ENCODE peak calls at places on chromosomes 1 and 21, in seven cellular contexts. N, Q, J, E, T, V and Y are unnamed samples.

GRCh38 chr1:234490789-234491479 is 12.0 kb upstream of the TARBP1 start:
- DNase-seq in Q (no peak), T (peak; percentile 11), V (no peak), E (no peak), N (no peak), J (no peak), Y (no peak)

GRCh38 chr1:203643213-203644045 is 16.8 kb downstream of the ATP2B4 start:
- DNase-seq in V (no peak), J (no peak), E (no peak), T (no peak), N (no peak), Q (no peak), Y (no peak)

GRCh38 chr1:161921990-161922389 is 101.7 kb downstream of the OLFML2B start:
- DNase-seq in J (no peak), N (no peak), T (no peak), Q (no peak), V (no peak), E (no peak), Y (no peak)

GRCh38 chr21:31416465-31416864 is 72.4 kb upstream of the TIAM1 start:
- DNase-seq in T (no peak), V (no peak), E (no peak), Q (no peak), J (no peak), N (no peak), Y (no peak)

GRCh38 chr1:218347316-218347712 is 2.2 kb downstream of the TGFB2 start:
- DNase-seq in T (no peak), V (no peak), E (no peak), J (no peak), Q (no peak), N (no peak), Y (peak; percentile 20)

GRCh38 chr1:185694081-185694480 is 40.1 kb upstream of the HMCN1 start:
- DNase-seq in T (no peak), V (peak; percentile 58), E (no peak), J (no peak), N (peak; percentile 30), Q (no peak), Y (no peak)

GRCh38 chr1:10803971-10804820 is 7.8 kb upstream of the CASZ1 start:
- DNase-seq in J (no peak), Q (peak; percentile 48), V (no peak), T (no peak), N (peak; percentile 90), E (no peak), Y (no peak)

GRCh38 chr1:96790599-96790998 is 69.0 kb downstream of the PTBP2 start:
- DNase-seq in V (no peak), N (no peak), T (no peak), E (no peak), J (no peak), Q (no peak), Y (no peak)

GRCh38 chr1:164440222-164440621 is 118.8 kb upstream of the PBX1 start:
- DNase-seq in J (no peak), T (peak; percentile 71), V (no peak), N (no peak), E (no peak), Q (peak; percentile 9), Y (peak; percentile 46)

GRCh38 chr21:37914211-37914900 is 1.9 kb downstream of the KCNJ6 start:
- DNase-seq in J (no peak), E (no peak), V (no peak), T (no peak), Q (no peak), N (no peak), Y (no peak)

GRCh38 chr1:107141491-107142369 is 891 bp downstream of the NTNG1 start:
- DNase-seq in Q (peak; percentile 43), N (no peak), V (peak; percentile 7), J (no peak), E (peak; percentile 37), T (no peak), Y (peak; percentile 87)

GRCh38 chr1:190858140-190858539 is 380.5 kb upstream of the BRINP3 start:
- DNase-seq in J (no peak), N (no peak), V (no peak), E (no peak), T (no peak), Q (no peak), Y (no peak)

GRCh38 chr1:155321577-155322497 is 1.1 kb downstream of the RUSC1 start:
- DNase-seq in E (no peak), Q (no peak), T (no peak), V (no peak), J (no peak), N (no peak), Y (peak; percentile 32)